ENCODE peak calls at places on chromosome 3, in nine cellular contexts. C is ELR; B is left colon; E is heart left ventricle; T is stimulated activated effector memory CD8-positive, alpha-beta T cell treated with anti-CD3 and anti-CD28 coated beads, Interleukin-12 subunit alpha, Interleukin-12 subunit beta, amount 100 ng/mL, for 72 hours; Z is hepatocyte; K is amniotic epithelial cell; Y is MV-4-11; Q is NCI-H2171 treated with DMSO at 0.1 percent for 48 hours. L is an unnamed sample.

GRCh38 chr3:14406336-14406735 is 3.9 kb downstream of the SLC6A6 start:
- DNase-seq in K (no peak), Y (no peak), E (no peak), Q (no peak), Z (no peak), C (no peak), B (no peak), T (no peak), L (no peak)

GRCh38 chr3:37162501-37163245 is 11.7 kb downstream of the LRRFIP2 start:
- DNase-seq in E (no peak), Y (no peak), T (no peak), B (no peak), K (peak), Q (no peak), Z (no peak), C (no peak), L (no peak)

GRCh38 chr3:193010191-193010590 is 92.5 kb upstream of the MB21D2 start:
- DNase-seq in Y (no peak), B (no peak), T (no peak), C (no peak), Z (no peak), E (peak), Q (no peak), K (no peak), L (no peak)

GRCh38 chr3:59248976-59249375 is 199.2 kb upstream of the CFAP20DC start:
- DNase-seq in B (no peak), C (no peak), E (no peak), Z (no peak), T (no peak), Y (no peak), Q (no peak), K (no peak), L (no peak)

GRCh38 chr3:171365489-171365888 is 94.7 kb downstream of the TNIK start:
- DNase-seq in C (no peak), Q (peak), K (no peak), Z (no peak), E (no peak), T (no peak), B (no peak), Y (no peak), L (no peak)

GRCh38 chr3:167209011-167209410 is 171.1 kb downstream of the ZBBX start:
- DNase-seq in Y (no peak), Q (no peak), C (no peak), T (no peak), Z (peak), B (no peak), E (no peak), K (no peak), L (no peak)

GRCh38 chr3:57998366-57999283 is 9.6 kb upstream of the FLNB start:
- DNase-seq in B (no peak), E (no peak), Y (no peak), C (no peak), Q (no peak), Z (peak), K (peak), T (no peak), L (no peak)

GRCh38 chr3:38247366-38248035 is 18.1 kb upstream of the SLC22A13 start:
- DNase-seq in Q (no peak), C (peak), Z (peak), B (no peak), T (no peak), Y (no peak), K (peak), E (peak), L (no peak)

GRCh38 chr3:153055217-153055616 is 106.8 kb upstream of the RAP2B start:
- DNase-seq in Q (no peak), T (no peak), E (no peak), B (no peak), K (no peak), Y (no peak), Z (no peak), C (no peak), L (no peak)

GRCh38 chr3:65979731-65980130 is 59.0 kb downstream of the MAGI1 start:
- DNase-seq in E (no peak), K (peak), T (no peak), Q (no peak), Y (no peak), B (no peak), Z (no peak), C (peak), L (no peak)

GRCh38 chr3:23992051-23992628 is 47.1 kb downstream of the NR1D2 start:
- DNase-seq in Y (no peak), B (no peak), T (no peak), Q (peak), E (no peak), K (peak), C (no peak), Z (no peak), L (no peak)

GRCh38 chr3:50574280-50574831 is 5.0 kb downstream of the HEMK1 start:
- DNase-seq in Q (no peak), C (no peak), B (no peak), Y (no peak), E (no peak), Z (no peak), T (peak), K (no peak), L (no peak)

GRCh38 chr3:40504636-40505430 is 1.0 kb upstream of the ZNF620 start:
- DNase-seq in Z (peak), Y (no peak), C (peak), K (peak), Q (no peak), E (no peak), T (no peak), B (no peak), L (no peak)

GRCh38 chr3:9942164-9942563 is 8.5 kb downstream of the CRELD1 start:
- DNase-seq in Q (no peak), B (no peak), E (no peak), C (no peak), T (no peak), Y (no peak), Z (no peak), K (no peak), L (no peak)

GRCh38 chr3:171088496-171088895 is 62.0 kb upstream of the SLC2A2 start:
- DNase-seq in Z (no peak), B (no peak), T (no peak), Q (no peak), E (no peak), K (no peak), Y (no peak), C (no peak), L (no peak)

GRCh38 chr3:132318451-132318850 is 1.2 kb downstream of the ACP3 start:
- DNase-seq in Z (no peak), E (no peak), Y (no peak), B (no peak), K (peak), T (no peak), C (peak), Q (no peak), L (no peak)

GRCh38 chr3:16496408-16497222 is 16.9 kb downstream of the RFTN1 start:
- DNase-seq in Y (no peak), Z (no peak), K (peak), T (no peak), E (no peak), Q (no peak), B (no peak), C (peak), L (no peak)

GRCh38 chr3:98846101-98846500 is 55.4 kb downstream of the DCBLD2 start:
- DNase-seq in C (no peak), Q (no peak), B (no peak), T (no peak), Y (no peak), E (no peak), K (peak), Z (no peak), L (no peak)

GRCh38 chr3:145384307-145384706 is 776.7 kb downstream of the PLOD2 start:
- DNase-seq in Y (no peak), T (no peak), Z (no peak), E (no peak), Q (no peak), B (no peak), K (no peak), C (no peak), L (no peak)

GRCh38 chr3:47578691-47579632 is at the start of gene CSPG5:
- DNase-seq in Q (no peak), K (no peak), T (peak), B (no peak), E (no peak), Y (no peak), Z (peak), C (peak), L (peak)

GRCh38 chr3:16490062-16490641 is 23.3 kb downstream of the RFTN1 start:
- DNase-seq in T (no peak), B (no peak), Y (no peak), Z (no peak), C (no peak), K (no peak), E (no peak), Q (no peak), L (no peak)